ENCODE peak calls at places on chromosomes 6 and 20, in six cellular contexts. Q is K562, X is HepG2, U is SK-N-SH, L is GM12878, N is H1. E is an unnamed sample.

GRCh38 chr20:34109442-34109841 is 2.6 kb downstream of the EIF2S2 start:
- DNase-seq in Q (no peak), X (no peak), U (no peak), L (no peak), N (no peak), E (no peak)

GRCh38 chr6:26421259-26422144 is 18.8 kb upstream of the BTN3A3 start:
- DNase-seq in Q (peak), X (peak), U (peak), L (peak), N (peak), E (peak)

GRCh38 chr20:46010491-46011405 is 2.0 kb downstream of the MMP9 start:
- DNase-seq in Q (no peak), X (no peak), U (peak), L (no peak), N (no peak), E (peak)

GRCh38 chr6:138572200-138572875 is 73.0 kb upstream of the NHSL1 start:
- DNase-seq in Q (no peak), X (peak), U (no peak), L (no peak), N (no peak), E (no peak)

GRCh38 chr6:10613693-10614092 is 80.7 kb downstream of the C6orf52 start:
- DNase-seq in Q (no peak), X (no peak), U (no peak), L (no peak), N (no peak), E (no peak)

GRCh38 chr20:16714242-16714641 is 15.6 kb upstream of the SNRPB2 start:
- DNase-seq in Q (no peak), X (no peak), U (no peak), L (no peak), N (no peak), E (no peak)

GRCh38 chr20:60001027-60001567 is 42.9 kb downstream of the CDH26 start:
- DNase-seq in Q (no peak), X (no peak), U (no peak), L (no peak), N (no peak), E (no peak)

GRCh38 chr20:45363611-45364492 is 896 bp downstream of the SYS1 start:
- DNase-seq in Q (no peak), X (no peak), U (no peak), L (no peak), N (no peak), E (no peak)

GRCh38 chr6:22409487-22409886 is 112.7 kb upstream of the PRL start:
- DNase-seq in Q (no peak), X (no peak), U (no peak), L (no peak), N (no peak), E (no peak)

GRCh38 chr6:168827484-168827883 is 386.5 kb downstream of the SMOC2 start:
- DNase-seq in Q (no peak), X (no peak), U (peak), L (no peak), N (no peak), E (no peak)

GRCh38 chr6:39387785-39388184 is 65.3 kb upstream of the KCNK16 start:
- DNase-seq in Q (no peak), X (no peak), U (no peak), L (no peak), N (no peak), E (no peak)

GRCh38 chr6:4851035-4851434 is 74.8 kb downstream of the CDYL start:
- DNase-seq in Q (no peak), X (no peak), U (no peak), L (no peak), N (no peak), E (no peak)

GRCh38 chr20:63290677-63291472 is 2.1 kb upstream of the COL20A1 start:
- DNase-seq in Q (peak), X (peak), U (peak), L (no peak), N (peak), E (no peak)

GRCh38 chr20:64006902-64007301 is 26.0 kb downstream of the PRPF6 start:
- DNase-seq in Q (no peak), X (no peak), U (no peak), L (no peak), N (no peak), E (no peak)

GRCh38 chr6:41132254-41132653 is 21.9 kb downstream of the TREML1 start:
- DNase-seq in Q (no peak), X (no peak), U (no peak), L (no peak), N (no peak), E (no peak)

GRCh38 chr6:24910850-24911712 is 24.7 kb downstream of the RIPOR2 start:
- DNase-seq in Q (no peak), X (no peak), U (peak), L (no peak), N (no peak), E (no peak)

GRCh38 chr6:109480993-109481480 is 2.0 kb downstream of the ZBTB24 start:
- DNase-seq in Q (no peak), X (no peak), U (no peak), L (no peak), N (no peak), E (no peak)

GRCh38 chr6:169045486-169045885 is 208.2 kb downstream of the THBS2 start:
- DNase-seq in Q (no peak), X (no peak), U (no peak), L (no peak), N (no peak), E (no peak)

GRCh38 chr6:57075092-57075491 is 14.9 kb upstream of the ZNF451 start:
- DNase-seq in Q (no peak), X (no peak), U (no peak), L (no peak), N (no peak), E (no peak)

GRCh38 chr6:73309784-73310502 is 44.1 kb downstream of the DPPA5 start:
- DNase-seq in Q (peak), X (no peak), U (peak), L (no peak), N (no peak), E (no peak)

GRCh38 chr20:45783656-45784294 is 7.9 kb downstream of the WFDC3 start:
- DNase-seq in Q (no peak), X (no peak), U (no peak), L (no peak), N (no peak), E (no peak)

GRCh38 chr6:35077713-35078105 is 63.4 kb downstream of the TCP11 start:
- DNase-seq in Q (no peak), X (no peak), U (no peak), L (no peak), N (no peak), E (no peak)

GRCh38 chr6:38436726-38437465 is 202.8 kb downstream of the BTBD9 start:
- DNase-seq in Q (no peak), X (no peak), U (peak), L (no peak), N (no peak), E (no peak)

GRCh38 chr6:161128680-161129196 is 137.2 kb downstream of the MAP3K4 start:
- DNase-seq in Q (no peak), X (no peak), U (no peak), L (no peak), N (no peak), E (no peak)

GRCh38 chr6:138833819-138834539 is 38.1 kb downstream of the ECT2L start:
- DNase-seq in Q (no peak), X (no peak), U (no peak), L (no peak), N (no peak), E (no peak)

GRCh38 chr6:111750753-111751684 is 122.2 kb downstream of the FYN start:
- DNase-seq in Q (no peak), X (no peak), U (no peak), L (no peak), N (peak), E (no peak)

GRCh38 chr6:26064619-26065257 is 22.5 kb upstream of the HFE start:
- DNase-seq in Q (peak), X (peak), U (peak), L (no peak), N (no peak), E (peak)

GRCh38 chr6:100152201-100152600 is 158.2 kb upstream of the MCHR2 start:
- DNase-seq in Q (no peak), X (no peak), U (no peak), L (no peak), N (no peak), E (no peak)

GRCh38 chr20:53829086-53829703 is 235.6 kb upstream of the ZNF217 start:
- DNase-seq in Q (peak), X (no peak), U (no peak), L (no peak), N (no peak), E (no peak)

GRCh38 chr6:9518433-9518832 is 896.4 kb downstream of the TFAP2A start:
- DNase-seq in Q (no peak), X (no peak), U (no peak), L (no peak), N (no peak), E (no peak)

GRCh38 chr6:9521152-9521530 is 893.7 kb downstream of the TFAP2A start:
- DNase-seq in Q (no peak), X (no peak), U (no peak), L (peak), N (no peak), E (no peak)

GRCh38 chr6:9517806-9518205 is 897.1 kb downstream of the TFAP2A start:
- DNase-seq in Q (no peak), X (no peak), U (no peak), L (no peak), N (no peak), E (no peak)

GRCh38 chr6:9522101-9522500 is 892.8 kb downstream of the TFAP2A start:
- DNase-seq in Q (no peak), X (no peak), U (no peak), L (no peak), N (no peak), E (no peak)

GRCh38 chr6:9520417-9521151 is 894.3 kb downstream of the TFAP2A start:
- DNase-seq in Q (no peak), X (no peak), U (no peak), L (peak), N (no peak), E (no peak)
- TF ChIP-seq GABPA in Q (no peak), X (no peak), U (no peak), L (no peak), N (no peak), E (no peak)

DNA sequence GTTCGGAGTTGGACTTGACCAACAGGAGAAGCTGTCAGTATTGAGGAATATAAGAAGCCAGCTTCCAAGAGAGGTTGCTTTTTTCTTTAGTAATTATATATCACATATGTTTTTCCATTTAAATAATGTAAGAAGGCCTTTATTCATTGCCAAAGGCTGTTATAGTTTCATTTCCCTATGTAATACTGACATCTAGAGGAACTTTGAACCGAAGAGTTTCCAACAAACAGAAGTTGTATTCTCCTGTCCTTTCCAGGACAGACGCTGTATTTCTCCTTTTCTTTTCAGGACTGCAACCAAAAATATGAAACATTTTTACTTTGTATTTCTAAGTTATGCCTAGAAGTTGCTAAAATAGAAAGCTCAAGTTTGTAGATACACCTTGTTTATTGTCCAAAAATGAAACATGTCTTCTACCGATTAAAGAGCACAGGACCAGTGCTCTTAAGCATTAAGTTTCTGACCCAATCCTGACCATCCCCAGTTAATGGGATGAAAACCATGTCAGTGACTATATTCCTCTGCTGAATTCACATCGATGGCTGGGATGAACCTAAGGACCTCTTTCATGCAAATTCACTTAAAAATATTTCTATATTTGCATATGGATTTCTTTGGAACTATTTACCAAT is 55.1 kb downstream of the MYLK4 start:
- DNase-seq in Q (no peak), X (peak), U (no peak), L (no peak), N (no peak), E (no peak)
- TF ChIP-seq GABPA in Q (no peak), X (no peak), U (no peak), L (no peak), N (no peak), E (no peak)

DNA sequence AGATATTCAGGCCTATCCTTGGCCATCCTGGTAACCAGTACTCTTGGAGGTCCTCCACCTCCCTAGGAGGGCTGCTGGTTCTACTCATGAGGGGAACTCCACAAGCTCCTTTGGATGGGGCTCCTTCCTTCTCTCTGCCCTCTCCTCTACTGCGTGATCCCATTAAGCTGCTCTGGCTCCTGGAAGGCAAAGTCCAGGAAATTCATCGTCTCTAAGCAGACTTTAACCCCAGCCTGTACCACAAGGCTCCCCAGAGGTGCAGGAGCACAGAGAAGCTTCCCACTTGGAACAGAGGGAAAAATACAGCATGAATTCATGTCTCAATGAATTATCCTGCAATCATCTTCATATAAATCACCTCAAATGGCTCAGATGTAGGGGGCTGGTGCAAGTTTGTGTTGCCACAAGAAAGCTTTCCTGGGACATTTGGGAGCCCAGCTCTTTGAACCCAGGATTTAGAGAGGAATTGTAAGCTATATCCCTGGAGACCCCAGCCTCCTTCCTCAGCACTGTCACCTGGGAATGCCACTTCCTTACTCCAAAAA is 355.4 kb downstream of the CDC5L start:
- DNase-seq in Q (no peak), X (no peak), U (no peak), L (no peak), N (no peak), E (no peak)
- TF ChIP-seq GABPA in Q (no peak), X (no peak), U (no peak), L (no peak), N (no peak), E (no peak)

DNA sequence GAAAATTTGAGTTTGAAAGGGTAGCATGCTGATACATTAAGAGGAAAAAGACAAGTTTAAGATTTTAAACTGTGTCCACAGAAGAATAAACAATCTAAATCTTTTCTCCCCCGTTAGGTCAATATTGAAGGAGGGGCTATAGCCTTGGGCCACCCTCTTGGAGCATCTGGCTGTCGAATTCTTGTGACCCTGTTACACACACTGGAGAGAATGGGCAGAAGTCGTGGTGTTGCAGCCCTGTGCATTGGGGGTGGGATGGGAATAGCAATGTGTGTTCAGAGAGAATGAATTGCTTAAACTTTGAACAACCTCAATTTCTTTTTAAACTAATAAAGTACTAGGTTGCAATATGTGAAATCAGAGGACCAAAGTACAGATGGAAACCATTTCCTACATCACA is 10.9 kb downstream of the TCP1 start:
- DNase-seq in Q (peak), X (no peak), U (no peak), L (no peak), N (no peak), E (no peak)
- TF ChIP-seq GABPA in Q (no peak), X (no peak), U (no peak), L (no peak), N (no peak), E (no peak)

GRCh38 chr20:22623211-22623610 is 38.8 kb upstream of the FOXA2 start:
- DNase-seq in Q (no peak), X (peak), U (no peak), L (no peak), N (no peak), E (no peak)
- TF ChIP-seq GABPA in Q (no peak), X (no peak), U (no peak), L (no peak), N (no peak), E (no peak)

DNA sequence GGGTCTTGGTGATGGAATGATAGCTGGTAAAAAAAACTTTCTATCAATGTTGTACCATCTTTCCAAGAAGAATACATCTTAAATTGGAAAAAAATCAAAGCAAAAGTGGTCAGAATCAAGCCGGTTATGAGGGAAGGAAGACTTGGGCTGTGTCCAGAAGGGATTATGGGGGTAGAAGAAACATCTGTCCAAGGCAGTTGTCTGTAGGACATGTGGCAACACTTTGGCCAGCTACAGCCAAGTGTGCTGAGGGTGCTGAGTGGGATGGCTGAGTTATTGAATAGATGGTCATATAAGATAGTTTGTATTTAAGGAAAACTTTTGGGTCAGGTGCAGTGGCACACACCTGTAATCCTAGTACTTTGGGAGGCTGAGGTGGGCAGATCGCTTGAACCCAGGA is 38.4 kb downstream of the INSM1 start:
- DNase-seq in Q (no peak), X (no peak), U (no peak), L (no peak), N (no peak), E (no peak)
- TF ChIP-seq GABPA in Q (no peak), X (no peak), U (no peak), L (no peak), N (no peak), E (no peak)

GRCh38 chr6:108195209-108195608 is 29.4 kb downstream of the NR2E1 start:
- DNase-seq in Q (no peak), X (no peak), U (no peak), L (no peak), N (no peak), E (no peak)

GRCh38 chr6:108198761-108199498 is 33.1 kb downstream of the NR2E1 start:
- DNase-seq in Q (no peak), X (no peak), U (no peak), L (no peak), N (no peak), E (no peak)

GRCh38 chr6:108200186-108200585 is 34.4 kb downstream of the NR2E1 start:
- DNase-seq in Q (no peak), X (no peak), U (no peak), L (no peak), N (no peak), E (no peak)

GRCh38 chr6:108203189-108204119 is 37.6 kb downstream of the NR2E1 start:
- DNase-seq in Q (no peak), X (peak), U (no peak), L (peak), N (no peak), E (no peak)

DNA sequence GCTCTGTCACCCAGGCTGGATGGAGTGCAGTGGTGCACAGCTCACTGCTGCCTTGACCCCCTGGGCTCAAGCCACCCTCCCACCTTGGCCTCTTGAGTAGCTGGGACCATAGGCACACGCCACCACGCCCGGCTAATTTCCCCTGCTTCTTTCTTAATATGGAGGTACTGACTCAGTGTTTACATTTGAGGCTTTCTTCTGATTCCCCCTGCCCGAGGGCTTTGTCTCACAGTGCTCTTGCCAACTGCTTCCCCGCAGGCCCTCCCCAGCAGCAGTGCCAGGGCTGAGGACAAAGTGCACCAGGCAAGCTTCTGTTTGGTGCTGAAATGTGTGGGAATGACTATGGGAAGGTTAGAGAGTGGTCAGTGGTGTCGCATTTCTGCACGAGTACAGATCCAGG is 34.8 kb downstream of the NR2E1 start:
- DNase-seq in Q (no peak), X (peak), U (no peak), L (no peak), N (no peak), E (no peak)
- TF ChIP-seq GABPA in Q (no peak), X (no peak), U (no peak), L (no peak), N (no peak), E (no peak)

GRCh38 chr20:25274891-25275812 is 27.3 kb downstream of the PYGB start:
- DNase-seq in Q (no peak), X (no peak), U (no peak), L (no peak), N (no peak), E (no peak)

GRCh38 chr20:25272223-25273000 is 24.5 kb downstream of the PYGB start:
- DNase-seq in Q (no peak), X (no peak), U (no peak), L (no peak), N (no peak), E (no peak)

GRCh38 chr20:25274481-25274880 is 26.6 kb downstream of the PYGB start:
- DNase-seq in Q (no peak), X (no peak), U (no peak), L (no peak), N (no peak), E (no peak)

GRCh38 chr20:25273046-25273445 is 25.2 kb downstream of the PYGB start:
- DNase-seq in Q (no peak), X (no peak), U (no peak), L (no peak), N (no peak), E (no peak)

DNA sequence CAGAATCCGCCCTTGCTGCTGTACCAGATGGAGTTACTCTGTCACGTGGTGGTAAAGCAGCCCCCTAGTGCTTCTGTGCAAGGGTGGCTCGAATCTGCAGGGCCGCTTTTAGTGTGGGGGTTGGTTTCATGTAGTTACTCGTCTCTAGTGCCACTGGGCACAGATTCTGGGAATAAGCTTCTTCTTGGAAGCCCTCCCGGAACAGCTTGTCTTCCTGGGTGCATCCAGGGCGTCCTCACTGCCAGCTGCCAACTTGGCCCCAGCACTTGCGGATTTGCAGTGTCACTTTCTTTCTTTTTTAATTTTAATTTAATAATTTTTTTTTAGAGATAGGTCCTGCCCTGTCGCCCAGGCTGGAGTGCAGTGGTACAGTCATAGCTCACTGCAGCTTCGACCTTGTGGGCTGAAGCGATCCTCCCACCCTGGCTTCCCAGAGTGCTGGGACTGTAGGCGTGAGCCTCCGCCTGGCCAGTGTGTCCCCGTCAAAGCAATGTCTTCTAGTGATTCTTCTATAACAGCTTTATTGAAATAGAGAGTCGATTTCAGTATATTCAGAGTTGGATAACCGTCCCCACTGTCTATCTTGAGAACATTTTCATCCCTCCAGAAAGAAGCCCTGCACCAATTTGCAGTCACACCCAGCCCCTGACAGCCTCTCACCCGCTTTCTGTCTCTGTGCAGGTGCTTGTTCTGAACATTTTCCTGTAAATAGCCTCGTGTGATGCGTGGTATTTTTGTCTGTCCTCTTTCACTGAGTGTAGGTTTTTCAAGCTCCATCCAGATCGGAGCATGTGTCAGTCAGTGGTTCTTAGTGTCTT is 25.9 kb downstream of the PYGB start:
- DNase-seq in Q (no peak), X (no peak), U (no peak), L (no peak), N (no peak), E (no peak)
- TF ChIP-seq GABPA in Q (no peak), X (no peak), U (no peak), L (no peak), N (no peak), E (no peak)